ENCODE peak calls at places on chromosomes 5 and 9, in ten cellular contexts. P, J, U, Z, H, Q, N, I, X and E are unnamed samples.

GRCh38 chr5:123755587-123756324 is 243.8 kb downstream of the CSNK1G3 start:
- DNase-seq in X (peak; percentile 81), J (peak; percentile 25), I (no peak), P (no peak), Z (no peak), Q (peak; percentile 10), H (no peak), N (no peak), U (no peak), E (no peak)

GRCh38 chr5:104412649-104413240 is 850.2 kb upstream of the NUDT12 start:
- DNase-seq in I (peak; percentile 38), N (no peak), H (peak; percentile 79), Z (no peak), J (no peak), X (peak; percentile 57), Q (peak; percentile 82), U (no peak), P (no peak), E (no peak)

GRCh38 chr5:152634596-152634995 is 229.5 kb upstream of the NMUR2 start:
- DNase-seq in P (peak; percentile 62), X (no peak), N (no peak), Z (no peak), U (no peak), H (no peak), I (no peak), J (no peak), Q (peak; percentile 81), E (peak; percentile 60)

GRCh38 chr9:107388890-107389289 is 100.7 kb downstream of the KLF4 start:
- DNase-seq in H (no peak), Z (no peak), U (no peak), P (no peak), Q (no peak), X (no peak), I (no peak), N (no peak), J (no peak), E (peak; percentile 20)

GRCh38 chr9:69085523-69086283 is 50.2 kb downstream of the FXN start:
- DNase-seq in J (peak; percentile 23), I (no peak), P (no peak), Z (no peak), N (no peak), Q (peak; percentile 29), U (no peak), H (no peak), X (peak; percentile 68), E (no peak)

GRCh38 chr9:137977572-137978261 is 100.1 kb downstream of the CACNA1B start:
- DNase-seq in H (no peak), U (no peak), P (no peak), Z (peak; percentile 17), Q (no peak), I (no peak), X (no peak), J (no peak), N (no peak), E (no peak)

GRCh38 chr9:126375386-126375785 is 48.8 kb downstream of the MVB12B start:
- DNase-seq in P (no peak), U (no peak), J (no peak), H (no peak), Z (no peak), N (no peak), Q (peak; percentile 45), I (peak; percentile 53), X (peak; percentile 19), E (no peak)

GRCh38 chr5:61333351-61334223 is 1.5 kb downstream of the ZSWIM6 start:
- DNase-seq in I (peak; percentile 27), H (no peak), U (no peak), J (peak; percentile 41), Q (peak; percentile 65), Z (peak; percentile 80), N (peak; percentile 44), X (no peak), P (no peak), E (peak; percentile 55)

GRCh38 chr9:22136446-22137140 is 127.5 kb upstream of the CDKN2B start:
- DNase-seq in Q (no peak), I (no peak), H (no peak), X (peak; percentile 93), U (no peak), P (no peak), J (peak; percentile 52), Z (no peak), N (no peak), E (no peak)

GRCh38 chr9:130332384-130332926 is 66.9 kb downstream of the HMCN2 start:
- DNase-seq in X (no peak), Q (no peak), U (no peak), H (no peak), N (no peak), Z (no peak), J (no peak), P (no peak), I (no peak), E (no peak)

GRCh38 chr9:129500166-129500862 is 120.6 kb downstream of the C9orf50 start:
- DNase-seq in Q (peak; percentile 82), H (no peak), U (no peak), P (no peak), X (no peak), Z (no peak), J (no peak), N (no peak), I (no peak), E (no peak)

GRCh38 chr5:133828727-133829126 is 139.7 kb downstream of the C5orf15 start:
- DNase-seq in U (no peak), Q (no peak), X (no peak), J (no peak), I (no peak), P (no peak), Z (no peak), H (no peak), N (no peak), E (no peak)

GRCh38 chr5:154038241-154038603 is 488 bp downstream of the FAM114A2 start:
- DNase-seq in Z (no peak), J (no peak), X (peak; percentile 27), I (peak; percentile 69), H (no peak), U (peak; percentile 19), N (no peak), P (peak; percentile 7), Q (no peak), E (peak; percentile 7)

GRCh38 chr5:177276886-177277285 is 26.6 kb downstream of the RAB24 start:
- DNase-seq in J (no peak), Z (no peak), Q (no peak), U (no peak), H (no peak), X (no peak), P (no peak), I (no peak), N (no peak), E (no peak)